ENCODE peak calls at places on chromosomes 2 and 18, in five cellular contexts. A is IMR-90, B is mucosa of descending colon, K is lung, P is osteoblast. T is an unnamed sample. For H3K4me1, the result is how much of the 10 kb centered on the place peaks cover.

GRCh38 chr2:1874101-1874865 is 130.0 kb upstream of the PXDN start:
- DNase-seq in A (no peak), B (no peak), K (no peak), P (peak), T (no peak)

GRCh38 chr2:135030826-135031225 is 16.4 kb downstream of the MAP3K19 start:
- DNase-seq in A (peak), B (no peak), K (no peak), P (peak), T (no peak)

GRCh38 chr2:20592106-20593071 is 58.5 kb downstream of the HS1BP3 start:
- DNase-seq in A (no peak), B (no peak), K (no peak), P (no peak), T (no peak)

GRCh38 chr2:230700447-230700846 is 12.2 kb upstream of the CAB39 start:
- DNase-seq in A (no peak), B (no peak), K (no peak), P (no peak), T (no peak)

GRCh38 chr2:174145827-174146226 is 102.5 kb downstream of the OLA1 start:
- DNase-seq in A (no peak), B (no peak), K (no peak), P (no peak), T (no peak)

GRCh38 chr2:7952046-7952445 is 729.8 kb upstream of the ID2 start:
- DNase-seq in A (no peak), B (no peak), K (no peak), P (no peak), T (no peak)

GRCh38 chr2:64562148-64562784 is 38.1 kb downstream of the AFTPH start:
- DNase-seq in A (peak), B (no peak), K (no peak), P (no peak), T (no peak)

GRCh38 chr2:129275706-129276105 is 703.8 kb upstream of the RAB6C start:
- DNase-seq in A (no peak), B (no peak), K (no peak), P (no peak), T (no peak)

GRCh38 chr2:109526442-109526970 is 87.3 kb downstream of the SEPTIN10 start:
- DNase-seq in A (no peak), B (no peak), K (no peak), P (no peak), T (no peak)

GRCh38 chr2:177430425-177430824 is 37.9 kb downstream of the AGPS start:
- DNase-seq in A (peak), B (no peak), K (no peak), P (no peak), T (no peak)

GRCh38 chr2:221407765-221408164 is 164.3 kb downstream of the EPHA4 start:
- DNase-seq in A (no peak), B (no peak), K (no peak), P (no peak), T (no peak)

GRCh38 chr2:8514748-8515389 is 167.0 kb upstream of the ID2 start:
- DNase-seq in A (no peak), B (no peak), K (no peak), P (no peak), T (no peak)

GRCh38 chr2:37919631-37920032 is 5.5 kb upstream of the RMDN2 start:
- DNase-seq in A (no peak), B (no peak), K (no peak), P (no peak), T (no peak)

GRCh38 chr2:170739507-170740046 is 24.4 kb downstream of the SP5 start:
- DNase-seq in A (no peak), B (no peak), K (no peak), P (no peak), T (no peak)

GRCh38 chr2:202378001-202378400 is 1.9 kb downstream of the BMPR2 start:
- DNase-seq in A (no peak), B (no peak), K (no peak), P (no peak), T (no peak)

GRCh38 chr2:118151831-118152230 is 63.6 kb downstream of the INSIG2 start:
- DNase-seq in A (no peak), B (no peak), K (no peak), P (no peak), T (no peak)

GRCh38 chr2:196660264-196660663 is 20.7 kb downstream of the CCDC150 start:
- DNase-seq in A (peak), B (no peak), K (no peak), P (peak), T (no peak)

GRCh38 chr2:23901966-23902942 is 24.7 kb downstream of the ATAD2B start:
- DNase-seq in A (peak), B (no peak), K (no peak), P (peak), T (no peak)

GRCh38 chr2:63698825-63699548 is 110.2 kb downstream of the MDH1 start:
- DNase-seq in A (peak), B (no peak), K (peak), P (peak), T (peak)

GRCh38 chr2:7539760-7540159 is 622.5 kb downstream of the RNF144A start:
- DNase-seq in A (no peak), B (no peak), K (no peak), P (no peak), T (no peak)

DNA sequence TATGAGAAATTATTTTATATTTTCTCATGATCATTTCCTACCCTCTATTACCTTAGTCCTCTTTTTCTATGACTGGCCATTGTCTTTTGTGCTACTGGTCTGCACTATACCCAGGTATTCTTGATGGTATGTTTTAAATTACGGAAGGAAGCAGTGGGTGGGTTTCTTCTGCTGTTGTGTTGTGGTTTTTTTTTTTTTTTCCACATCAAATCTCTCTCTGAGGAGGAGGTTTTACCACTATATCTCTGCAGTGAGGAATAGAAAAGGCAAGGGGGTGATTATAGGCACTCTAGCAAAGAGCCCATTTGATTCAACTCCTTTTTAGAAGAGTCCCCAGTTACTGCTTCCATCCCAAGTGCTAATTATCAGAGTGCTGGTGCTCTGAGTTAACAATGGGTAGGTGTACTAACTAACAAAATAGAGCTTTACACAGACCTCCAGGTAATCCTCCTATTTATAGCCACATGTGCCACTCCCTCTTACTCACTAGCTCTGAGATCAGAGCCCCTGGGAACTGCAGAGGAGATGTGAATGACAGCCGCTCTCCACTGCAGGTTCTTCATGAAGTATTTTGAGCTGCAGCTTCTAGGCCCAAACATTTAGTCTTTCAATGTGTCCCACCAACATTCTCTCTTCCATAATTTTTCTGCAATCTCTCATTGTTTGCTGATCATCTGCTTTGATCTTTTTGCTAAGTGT is 301.6 kb upstream of the GULP1 start:
- DNase-seq in A (no peak), B (no peak), K (no peak), P (no peak), T (no peak)
- H3K4me1 ChIP-seq in A (under half), B (under half), K (under half), P (under half), T (under half)

GRCh38 chr2:236167297-236168109 is 683 bp downstream of the GBX2 start:
- DNase-seq in A (peak), B (no peak), K (no peak), P (peak), T (no peak)
- TF ChIP-seq CTCF in A (peak), B (no peak), K (no peak), P (no peak), T (no peak)

DNA sequence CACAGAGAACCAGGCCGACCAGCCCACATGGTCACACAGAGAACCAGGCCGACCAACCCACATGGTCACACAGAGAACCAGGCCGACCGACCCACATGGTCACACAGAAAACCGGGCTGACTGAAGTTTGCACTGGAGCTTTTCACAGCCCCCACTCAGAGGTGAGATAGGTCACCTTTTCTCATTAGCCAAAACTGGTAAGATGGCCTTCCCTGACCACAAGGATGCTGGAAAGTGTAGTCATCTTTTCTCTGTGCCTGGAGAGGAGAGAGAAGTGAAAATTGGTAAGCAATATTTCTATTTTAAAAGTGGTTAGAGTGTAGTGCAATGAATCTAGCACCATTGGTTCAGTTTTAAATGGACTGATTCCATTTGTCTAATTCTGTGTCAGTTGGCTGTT is 247.1 kb downstream of the NEDD4L start:
- DNase-seq in A (no peak), B (no peak), K (no peak), P (no peak), T (no peak)
- H3K4me1 ChIP-seq in A (under half), B (under half), K (under half), P (under half), T (under half)

GRCh38 chr2:112465373-112465772 is 16.6 kb upstream of the TTL start:
- DNase-seq in A (peak), B (no peak), K (no peak), P (peak), T (no peak)
- TF ChIP-seq CTCF in A (peak), B (no peak), K (no peak), P (peak), T (no peak)

DNA sequence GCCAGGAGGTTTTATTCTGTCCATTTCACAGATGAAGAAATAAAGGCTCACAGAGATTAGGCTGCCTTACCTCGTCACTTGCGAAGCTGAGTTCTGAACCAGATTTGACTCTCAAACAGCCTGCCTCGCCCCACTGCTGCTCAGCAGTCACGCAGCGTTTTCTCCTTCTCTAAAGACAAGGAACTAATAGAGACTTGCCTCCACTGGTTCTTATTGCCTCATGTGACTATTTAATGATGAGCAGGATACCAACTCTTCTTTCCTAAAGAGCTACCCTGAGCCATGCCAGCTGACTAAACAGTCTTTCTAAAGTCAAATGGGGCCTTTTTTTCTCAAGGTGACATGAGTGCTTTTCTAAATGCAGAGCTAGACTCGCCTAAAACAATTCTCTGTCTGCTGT is 147.5 kb downstream of the NCKAP5 start:
- DNase-seq in A (no peak), B (no peak), K (no peak), P (no peak), T (no peak)
- H3K4me1 ChIP-seq in A (under half), B (under half), K (under half), P (under half), T (under half)

GRCh38 chr18:25974630-25975077 is 115.8 kb downstream of the SS18 start:
- DNase-seq in A (no peak), B (no peak), K (no peak), P (no peak), T (no peak)
- TF ChIP-seq CTCF in A (no peak), B (no peak), K (no peak), P (no peak), T (no peak)

DNA sequence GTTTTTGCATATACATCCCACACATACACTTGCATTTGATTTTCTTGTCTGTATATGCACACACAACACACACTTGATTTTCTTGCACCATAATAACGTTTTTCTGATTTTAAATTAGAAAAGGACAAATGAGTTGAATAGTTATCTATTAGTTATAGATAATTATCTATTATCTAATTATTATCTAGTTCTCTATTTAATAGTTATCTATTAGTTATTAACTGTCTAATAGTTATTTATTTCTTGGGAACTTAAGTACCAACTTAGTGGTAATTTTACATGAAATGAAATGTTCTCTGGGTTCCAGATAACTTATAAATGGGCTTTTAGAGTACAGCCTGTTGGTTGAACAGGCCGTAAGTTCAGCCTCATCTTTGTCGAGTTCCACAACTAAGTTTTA is 23.0 kb downstream of the INPP4A start:
- DNase-seq in A (no peak), B (no peak), K (no peak), P (no peak), T (no peak)
- H3K4me1 ChIP-seq in A (under half), B (under half), K (under half), P (under half), T (under half)

DNA sequence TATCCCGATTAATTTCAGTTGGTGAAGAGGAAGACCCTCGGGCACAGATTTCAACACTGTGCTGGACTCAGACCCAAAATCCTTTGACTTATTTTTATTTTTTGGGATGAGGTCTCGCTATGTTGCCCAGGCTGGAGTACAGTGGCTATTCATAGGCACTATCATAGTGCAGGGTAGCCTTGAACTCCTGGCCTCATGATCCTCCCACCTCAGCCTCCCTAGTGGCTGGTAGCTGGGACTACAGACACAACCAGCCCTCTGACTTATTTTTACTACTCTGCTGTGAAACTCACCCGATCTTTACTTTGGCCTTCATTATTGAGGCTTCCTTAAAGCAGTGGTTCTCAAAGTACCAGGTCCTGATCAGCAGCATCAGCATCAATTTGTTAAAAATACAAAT is 18.2 kb upstream of the ADAM17 start:
- DNase-seq in A (no peak), B (no peak), K (no peak), P (no peak), T (no peak)
- TF ChIP-seq CTCF in A (no peak), B (no peak), K (no peak), P (no peak), T (peak)

T was measured in thoracic aorta.